ENCODE peak calls at places on chromosomes 16 and 17, in six cellular contexts. O, Z, F, V, P and R are unnamed samples.

GRCh38 chr16:2043980-2044451 is 3.6 kb downstream of the NTHL1 start:
- DNase-seq in P (no peak), F (no peak), O (no peak), Z (no peak), V (no peak), R (no peak)

GRCh38 chr17:59521465-59522126 is 43.8 kb upstream of the DHX40 start:
- DNase-seq in Z (peak; percentile 37), F (peak; percentile 49), O (peak; percentile 80), P (peak; percentile 88), V (peak; percentile 6), R (peak; percentile 50)

GRCh38 chr16:31402687-31403086 is 9.6 kb downstream of the ITGAD start:
- DNase-seq in P (no peak), O (no peak), Z (no peak), V (no peak), F (peak; percentile 61), R (no peak)

GRCh38 chr17:73343168-73343634 is 31.4 kb upstream of the CDC42EP4 start:
- DNase-seq in V (no peak), O (peak; percentile 80), Z (no peak), P (peak; percentile 81), F (peak; percentile 87), R (no peak)

GRCh38 chr17:65009848-65010247 is 46.7 kb downstream of the GNA13 start:
- DNase-seq in F (no peak), Z (no peak), P (no peak), V (no peak), O (no peak), R (no peak)

GRCh38 chr17:8267480-8268147 is 18.5 kb downstream of the PFAS start:
- DNase-seq in O (no peak), V (no peak), Z (no peak), P (no peak), F (no peak), R (no peak)

GRCh38 chr16:80006175-80006895 is 405.8 kb upstream of the MAF start:
- DNase-seq in V (no peak), P (no peak), F (peak; percentile 93), Z (no peak), O (no peak), R (no peak)

GRCh38 chr17:17782425-17783120 is 54.2 kb downstream of the SREBF1 start:
- DNase-seq in P (no peak), F (peak; percentile 15), Z (no peak), V (no peak), O (no peak), R (no peak)

GRCh38 chr16:29665294-29666077 is 2.4 kb downstream of the SPN start:
- DNase-seq in Z (no peak), V (no peak), O (no peak), P (no peak), F (no peak), R (no peak)

GRCh38 chr17:7403043-7403901 is 625 bp downstream of the TMEM256 start:
- DNase-seq in V (no peak), P (peak; percentile 84), O (peak; percentile 86), F (peak; percentile 74), Z (no peak), R (no peak)

GRCh38 chr17:65930140-65930715 is 261.7 kb downstream of the CEP112 start:
- DNase-seq in V (no peak), F (no peak), O (no peak), P (peak; percentile 30), Z (no peak), R (no peak)

GRCh38 chr17:48928876-48929811 is 15.5 kb downstream of the SNF8 start:
- DNase-seq in F (peak; percentile 25), V (no peak), P (no peak), O (no peak), Z (no peak), R (no peak)

GRCh38 chr16:22065252-22065651 is 27.1 kb upstream of the VWA3A start:
- DNase-seq in V (no peak), O (no peak), P (no peak), Z (no peak), F (no peak), R (no peak)

GRCh38 chr17:61325382-61326073 is 74.1 kb upstream of the TBX2 start:
- DNase-seq in O (peak; percentile 34), Z (no peak), F (peak; percentile 27), P (peak; percentile 30), V (no peak), R (no peak)

GRCh38 chr17:51147641-51148040 is 5.7 kb upstream of the NME1 start:
- DNase-seq in V (no peak), F (peak; percentile 49), P (no peak), O (no peak), Z (no peak), R (no peak)

GRCh38 chr16:5004311-5004710 is 29.4 kb downstream of the NAGPA start:
- DNase-seq in V (no peak), P (no peak), F (no peak), O (no peak), Z (no peak), R (no peak)

GRCh38 chr16:77738706-77739105 is 16.4 kb downstream of the NUDT7 start:
- DNase-seq in Z (no peak), P (no peak), F (no peak), O (no peak), V (no peak), R (no peak)

GRCh38 chr16:68296291-68296690 is 14.5 kb downstream of the SLC7A6OS start:
- DNase-seq in F (no peak), Z (no peak), O (no peak), P (no peak), V (no peak), R (no peak)

GRCh38 chr17:76369804-76370203 is 14.6 kb upstream of the SPHK1 start:
- DNase-seq in V (no peak), Z (no peak), P (no peak), F (no peak), O (no peak), R (no peak)

GRCh38 chr17:79810138-79811027 is 13.5 kb upstream of the CBX8 start:
- DNase-seq in P (peak; percentile 80), O (peak; percentile 91), F (peak; percentile 83), Z (peak; percentile 94), V (peak; percentile 36), R (peak; percentile 78)

GRCh38 chr16:85963746-85964370 is 64.9 kb downstream of the IRF8 start:
- DNase-seq in F (peak; percentile 30), P (no peak), Z (no peak), O (no peak), V (no peak), R (no peak)

GRCh38 chr17:78129385-78130079 is 977 bp upstream of the TMC6 start:
- DNase-seq in P (no peak), O (no peak), V (no peak), Z (no peak), F (no peak), R (no peak)

GRCh38 chr16:17364319-17365210 is 106.2 kb downstream of the XYLT1 start:
- DNase-seq in P (peak; percentile 63), V (peak; percentile 23), Z (no peak), F (peak; percentile 21), O (no peak), R (no peak)

GRCh38 chr16:10097273-10097672 is 85.0 kb downstream of the GRIN2A start:
- DNase-seq in O (no peak), V (no peak), Z (no peak), F (no peak), P (peak; percentile 49), R (no peak)

GRCh38 chr17:83053779-83054451 is 25.5 kb upstream of the METRNL start:
- DNase-seq in F (no peak), V (no peak), P (no peak), Z (no peak), O (no peak), R (no peak)

GRCh38 chr17:35695613-35696012 is 35.8 kb upstream of the RASL10B start:
- DNase-seq in O (no peak), P (no peak), F (no peak), Z (no peak), V (no peak), R (no peak)

GRCh38 chr16:27286446-27286845 is 17.9 kb upstream of the NSMCE1 start:
- DNase-seq in F (peak; percentile 95), V (no peak), Z (no peak), O (peak; percentile 71), P (peak; percentile 94), R (no peak)

GRCh38 chr16:10590342-10590741 is 9.9 kb upstream of the EMP2 start:
- DNase-seq in O (no peak), F (no peak), P (no peak), V (no peak), Z (no peak), R (no peak)

GRCh38 chr16:8583712-8584111 is 6.6 kb downstream of the TMEM114 start:
- DNase-seq in O (no peak), F (no peak), P (no peak), Z (no peak), V (no peak), R (no peak)

GRCh38 chr17:40510328-40510648 is 8.9 kb upstream of the TNS4 start:
- DNase-seq in F (peak; percentile 75), V (no peak), P (no peak), O (peak; percentile 79), Z (no peak), R (no peak)

GRCh38 chr17:59796785-59797205 is 89.3 kb downstream of the VMP1 start:
- DNase-seq in V (no peak), O (no peak), F (peak; percentile 29), Z (no peak), P (no peak), R (no peak)

GRCh38 chr16:49491736-49492089 is 118.1 kb downstream of the C16orf78 start:
- DNase-seq in V (no peak), Z (peak; percentile 58), O (no peak), F (no peak), P (no peak), R (no peak)

GRCh38 chr17:2418572-2418971 is 17.7 kb upstream of the MNT start:
- DNase-seq in V (no peak), Z (no peak), O (no peak), F (peak; percentile 64), P (no peak), R (no peak)

GRCh38 chr16:87420401-87421368 is 28.5 kb downstream of the MAP1LC3B start:
- DNase-seq in Z (no peak), V (no peak), P (no peak), F (no peak), O (no peak), R (no peak)

GRCh38 chr17:81720267-81721071 is 8.4 kb downstream of the SLC25A10 start:
- DNase-seq in Z (no peak), P (no peak), V (no peak), F (no peak), O (no peak), R (no peak)

GRCh38 chr16:80807916-80808315 is 3.5 kb upstream of the CDYL2 start:
- DNase-seq in Z (no peak), V (no peak), F (no peak), P (no peak), O (no peak), R (no peak)